ENCODE peak calls at places on chromosomes 6 and 20, in four cellular contexts. V, S, K and Z are unnamed samples.

GRCh38 chr20:45518282-45518681 is 2.9 kb upstream of the SPINT3 start:
- DNase-seq in K (no peak), V (no peak), S (no peak), Z (no peak)

GRCh38 chr6:149566372-149567193 is at the start of gene GINM1:
- DNase-seq in S (no peak), V (peak; percentile 77), K (peak; percentile 52), Z (no peak)

GRCh38 chr6:32816746-32817204 is at the start of gene HLA-DOB:
- DNase-seq in K (no peak), S (peak; percentile 40), V (peak; percentile 52), Z (no peak)

GRCh38 chr20:46108435-46108841 is 9.7 kb upstream of the CD40 start:
- DNase-seq in K (no peak), S (no peak), V (no peak), Z (no peak)

GRCh38 chr6:114140416-114140815 is 169.5 kb upstream of the HDAC2 start:
- DNase-seq in K (no peak), S (no peak), V (no peak), Z (no peak)

GRCh38 chr6:157670466-157671186 is 152.4 kb upstream of the SNX9 start:
- DNase-seq in S (no peak), V (no peak), K (no peak), Z (no peak)

GRCh38 chr6:168131464-168132415 is 52.7 kb upstream of the FRMD1 start:
- DNase-seq in V (no peak), S (no peak), K (no peak), Z (no peak)

GRCh38 chr6:108203189-108204119 is 37.6 kb downstream of the NR2E1 start:
- DNase-seq in S (no peak), V (no peak), K (no peak), Z (no peak)

GRCh38 chr6:89297695-89298351 is 17.3 kb downstream of the GABRR2 start:
- DNase-seq in V (no peak), S (peak; percentile 94), K (peak; percentile 57), Z (peak; percentile 82)

GRCh38 chr6:49766762-49767161 is 20.3 kb downstream of the PGK2 start:
- DNase-seq in V (no peak), S (no peak), K (no peak), Z (no peak)

GRCh38 chr6:49775043-49775442 is 12.0 kb downstream of the PGK2 start:
- DNase-seq in K (no peak), V (no peak), S (no peak), Z (no peak)

GRCh38 chr6:49776444-49776843 is 10.6 kb downstream of the PGK2 start:
- DNase-seq in S (no peak), K (no peak), V (no peak), Z (no peak)

DNA sequence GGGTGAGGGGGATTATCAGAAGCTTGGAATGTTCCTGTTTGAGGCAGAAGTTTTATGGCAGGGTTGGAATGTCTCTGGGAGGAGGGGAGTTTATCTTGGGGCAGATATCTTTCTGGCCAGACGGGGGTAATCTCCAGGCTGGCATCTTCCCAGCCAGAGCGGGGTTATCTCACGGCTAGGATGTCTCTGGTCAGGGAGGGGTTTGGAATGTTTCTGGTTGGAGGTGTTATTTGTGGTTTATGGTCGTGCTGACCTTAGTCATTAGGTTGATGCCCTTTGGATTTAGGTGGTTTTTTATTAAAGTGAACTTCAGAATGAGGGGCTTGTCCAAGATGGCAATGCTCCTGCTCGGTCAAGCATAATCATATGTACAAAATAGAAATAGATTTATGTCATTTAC is 14.8 kb downstream of the PGK2 start:
- DNase-seq in V (no peak), S (no peak), K (no peak), Z (no peak)
- H3K4me1 ChIP-seq in V (no peaks in the 10 kb centered on the region), S (no peaks in the 10 kb centered on the region), K (peaks cover 8% of the 10 kb centered on the region), Z (no peaks in the 10 kb centered on the region)

DNA sequence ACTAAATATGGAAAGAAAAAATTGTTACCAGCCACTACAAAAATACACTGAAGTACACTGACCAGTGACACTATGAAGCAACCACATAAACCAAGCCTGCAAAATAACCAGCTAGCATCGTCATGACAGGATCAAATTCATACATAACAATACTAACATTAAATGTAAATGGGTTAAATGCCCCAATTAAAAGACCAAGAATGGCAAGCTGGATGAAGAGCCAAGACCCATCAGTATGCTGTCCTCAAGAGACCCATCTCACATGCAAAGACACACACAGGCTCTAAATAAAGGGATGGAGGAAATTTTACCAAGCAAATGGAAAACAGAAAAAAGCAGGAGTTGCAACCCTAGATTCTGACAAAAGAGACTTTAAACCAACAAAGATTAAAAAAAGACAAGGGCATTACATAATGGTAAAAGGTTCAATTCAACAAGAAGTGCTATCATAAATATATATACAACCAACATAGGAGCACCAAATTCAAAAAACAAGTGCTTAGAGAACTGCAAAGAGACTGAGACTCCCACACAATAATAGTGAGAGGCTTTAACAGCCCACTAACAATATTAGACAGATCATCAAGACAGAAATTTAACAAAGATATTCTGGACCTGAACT is 104.8 kb downstream of the HACE1 start:
- DNase-seq in S (no peak), V (no peak), K (no peak), Z (no peak)
- H3K4me3 ChIP-seq in S (no peak overlapping the region), V (no peak overlapping the region), K (no peak overlapping the region), Z (no peak overlapping the region)

DNA sequence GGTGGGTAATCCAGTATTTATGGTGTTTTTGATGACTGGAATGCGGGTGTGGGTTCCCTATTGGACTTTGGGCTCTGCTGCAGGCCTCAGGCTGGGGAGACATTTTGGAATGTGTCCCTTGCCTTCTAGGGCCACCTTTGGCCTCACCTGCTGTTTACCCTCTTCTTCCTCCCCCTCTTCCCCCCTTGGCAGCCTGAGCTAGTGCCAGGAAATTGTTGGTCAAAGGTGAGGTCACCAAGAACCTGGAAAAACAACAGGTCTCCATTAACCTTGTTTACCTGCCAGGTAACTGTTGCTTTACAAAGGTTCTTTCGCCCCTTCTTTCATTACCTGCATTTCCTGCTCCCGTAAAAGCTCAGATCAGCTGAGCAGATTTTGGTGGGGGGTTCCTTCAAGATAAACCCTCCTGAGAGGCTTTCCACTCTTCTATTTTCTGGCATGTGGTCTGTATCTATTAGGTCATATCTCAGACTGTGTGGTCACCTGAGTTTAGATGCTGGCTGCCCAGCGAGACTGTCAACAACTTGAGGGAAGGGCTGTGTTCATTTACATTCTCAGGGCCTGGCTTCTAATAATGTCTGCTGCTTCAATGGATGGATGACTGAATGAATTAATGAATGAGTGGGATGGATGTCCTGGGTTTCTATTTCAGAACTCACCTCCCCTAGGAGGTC is 34.7 kb downstream of the VEGFA start:
- DNase-seq in K (no peak), S (no peak), V (no peak), Z (no peak)
- TF ChIP-seq REST in K (no peak), S (no peak), V (no peak), Z (no peak)

GRCh38 chr20:20292472-20292871 is 75.4 kb upstream of the INSM1 start:
- DNase-seq in K (no peak), S (no peak), V (no peak), Z (no peak)

GRCh38 chr20:20297181-20297580 is 70.7 kb upstream of the INSM1 start:
- DNase-seq in S (no peak), K (no peak), V (no peak), Z (no peak)

GRCh38 chr20:20297752-20298151 is 70.2 kb upstream of the INSM1 start:
- DNase-seq in S (no peak), V (no peak), K (no peak), Z (no peak)

GRCh38 chr20:20295621-20296498 is 72.0 kb upstream of the INSM1 start:
- DNase-seq in K (no peak), V (no peak), S (no peak), Z (no peak)

DNA sequence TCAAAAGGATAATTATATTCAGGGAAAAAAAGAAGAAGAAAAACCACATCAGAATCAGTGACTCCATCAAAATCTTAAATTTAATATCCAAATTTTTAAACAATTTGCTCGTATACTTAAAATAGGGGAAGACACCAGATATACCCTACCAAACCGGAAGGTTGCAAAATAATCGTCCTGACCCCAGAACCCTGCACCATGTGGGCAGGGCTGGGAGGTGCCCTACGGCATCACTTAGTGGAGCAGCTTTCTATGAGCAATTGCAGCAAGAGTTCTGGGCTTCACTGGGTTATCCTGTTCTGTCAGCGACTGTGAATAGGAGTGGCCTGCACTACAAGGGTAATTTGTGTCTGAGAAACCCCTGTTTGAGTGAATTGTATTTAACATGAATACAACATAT is 73.9 kb upstream of the INSM1 start:
- DNase-seq in K (no peak), S (no peak), V (no peak), Z (no peak)
- H3K4me1 ChIP-seq in K (no peaks in the 10 kb centered on the region), S (no peaks in the 10 kb centered on the region), V (no peaks in the 10 kb centered on the region), Z (no peaks in the 10 kb centered on the region)

GRCh38 chr6:29629571-29629970 is 3.4 kb downstream of the GABBR1 start:
- DNase-seq in K (no peak), V (no peak), S (no peak), Z (no peak)

GRCh38 chr6:29627762-29628418 is 5.1 kb downstream of the GABBR1 start:
- DNase-seq in V (peak; percentile 95), S (no peak), K (peak; percentile 97), Z (no peak)

GRCh38 chr6:29628419-29629281 is 4.3 kb downstream of the GABBR1 start:
- DNase-seq in V (peak; percentile 96), K (peak; percentile 81), S (no peak), Z (peak; percentile 42)

GRCh38 chr6:29625337-29625930 is 7.5 kb downstream of the GABBR1 start:
- DNase-seq in S (no peak), V (no peak), K (peak; percentile 52), Z (no peak)

DNA sequence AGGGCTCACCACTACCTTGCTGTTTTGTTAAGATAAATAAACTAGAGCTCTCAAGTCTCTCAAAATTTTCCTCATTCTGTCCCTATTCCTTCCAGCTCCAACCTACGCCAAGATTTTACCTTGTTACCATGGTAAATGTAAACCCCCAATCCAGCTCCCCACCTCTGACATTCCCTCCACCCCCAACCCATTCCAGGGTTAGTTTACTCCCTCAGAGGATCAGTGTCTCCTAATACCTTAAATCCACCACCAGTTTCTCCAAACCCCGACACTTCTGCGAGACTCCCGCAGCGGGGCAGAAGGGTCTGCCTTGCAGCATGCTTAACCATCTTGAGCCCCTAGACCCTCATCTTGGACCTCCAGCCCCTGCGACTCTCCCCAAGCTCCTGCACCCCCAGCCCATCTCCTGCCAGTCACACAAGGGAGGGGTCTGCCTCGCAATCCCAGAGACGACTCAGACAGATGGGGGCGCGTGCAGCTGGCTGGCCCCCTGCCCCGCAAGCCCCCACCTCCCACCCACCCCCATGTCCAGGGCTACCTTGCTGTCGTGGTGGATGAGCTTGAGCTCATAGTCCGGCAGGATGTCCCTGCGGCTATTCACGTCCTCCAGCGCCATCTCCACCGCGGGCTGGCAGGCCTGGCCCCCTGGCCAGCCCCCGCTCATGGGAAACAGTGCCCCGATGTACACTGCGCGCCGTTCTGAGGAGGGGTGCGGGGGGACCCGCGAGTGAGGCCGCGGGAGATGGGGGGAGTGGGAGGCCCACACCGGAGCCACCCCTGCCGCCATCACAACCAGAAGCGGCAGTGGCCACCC is 5.8 kb downstream of the GABBR1 start:
- DNase-seq in V (no peak), S (no peak), K (no peak), Z (no peak)
- H3K4me3 ChIP-seq in V (peak overlapping the region; percentile 96), S (no peak overlapping the region), K (peak overlapping the region; percentile 66), Z (peak overlapping the region; percentile 17)

DNA sequence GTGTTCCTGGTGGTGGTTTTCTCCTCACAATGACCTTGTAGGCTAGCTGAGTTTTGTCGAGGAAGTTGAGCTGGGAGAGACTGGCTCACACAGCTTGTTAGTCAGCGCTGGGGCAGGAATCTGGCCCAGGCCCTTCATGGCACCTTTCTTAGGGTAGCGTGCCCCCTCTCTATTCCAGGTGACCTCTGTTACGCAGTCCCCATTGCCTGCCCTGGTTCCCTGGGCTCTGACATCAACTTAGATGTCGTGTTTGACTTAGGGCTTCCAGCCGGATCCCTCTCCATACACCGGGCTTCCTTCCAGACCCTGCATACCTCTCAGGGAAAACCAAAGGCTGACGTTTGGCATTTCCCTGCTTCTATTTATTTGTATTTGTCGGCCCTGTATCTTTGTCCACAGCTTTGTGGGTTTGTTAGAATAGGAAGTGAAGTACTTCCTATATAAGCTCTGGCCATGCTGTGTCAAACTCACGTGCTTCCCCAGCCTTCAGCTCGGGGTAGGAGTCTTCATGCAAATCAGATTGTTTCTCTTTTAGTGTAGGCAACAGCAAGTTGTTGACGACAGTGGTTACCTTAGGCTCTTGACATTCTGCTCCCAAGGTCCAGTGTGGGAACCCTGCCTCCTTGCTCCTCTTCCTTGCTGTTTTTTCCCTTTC is 12.8 kb downstream of the IGF2R start:
- DNase-seq in V (no peak), S (no peak), K (no peak), Z (no peak)
- TF ChIP-seq REST in V (no peak), S (no peak), K (no peak), Z (no peak)